ENCODE peak calls at places on chromosomes 16 and 17, in five cellular contexts. One of them, this sample, is unnamed.

GRCh38 chr17:4365628-4366311 is 705 bp downstream of the UBE2G1 start:
- DNase-seq in neuronal stem cell: peak; percentile 58
- DNase-seq in H1: peak; percentile 78
- DNase-seq in H9: peak; percentile 63
- DNase-seq in IMR-90: no peak
- DNase-seq in this sample: peak; percentile 10

GRCh38 chr17:73784015-73784603 is 139.9 kb upstream of the SDK2 start:
- DNase-seq in H1: no peak
- DNase-seq in H9: no peak
- DNase-seq in neuronal stem cell: no peak
- DNase-seq in IMR-90: no peak
- DNase-seq in this sample: no peak

GRCh38 chr16:10937068-10937859 is 5.0 kb downstream of the DEXI start:
- DNase-seq in H1: no peak
- DNase-seq in H9: no peak
- DNase-seq in neuronal stem cell: no peak
- DNase-seq in IMR-90: no peak
- DNase-seq in this sample: no peak

GRCh38 chr17:12081720-12082119 is 61.0 kb downstream of the MAP2K4 start:
- DNase-seq in H1: no peak
- DNase-seq in H9: no peak
- DNase-seq in neuronal stem cell: no peak
- DNase-seq in IMR-90: no peak
- DNase-seq in this sample: no peak

GRCh38 chr16:9422769-9423513 is 331.5 kb downstream of the HAPSTR1 start:
- DNase-seq in H9: no peak
- DNase-seq in neuronal stem cell: no peak
- DNase-seq in IMR-90: no peak
- DNase-seq in H1: no peak
- DNase-seq in this sample: no peak

GRCh38 chr17:68352041-68352440 is 60.7 kb downstream of the ARSG start:
- DNase-seq in neuronal stem cell: no peak
- DNase-seq in H9: no peak
- DNase-seq in H1: no peak
- DNase-seq in IMR-90: no peak
- DNase-seq in this sample: peak; percentile 84

GRCh38 chr17:60548990-60549389 is 22.9 kb upstream of the APPBP2 start:
- DNase-seq in H9: no peak
- DNase-seq in IMR-90: no peak
- DNase-seq in neuronal stem cell: no peak
- DNase-seq in H1: no peak
- DNase-seq in this sample: no peak

GRCh38 chr17:18377437-18378204 is at the start of gene EVPLL:
- DNase-seq in neuronal stem cell: no peak
- DNase-seq in H9: peak; percentile 36
- DNase-seq in IMR-90: no peak
- DNase-seq in H1: no peak
- DNase-seq in this sample: no peak

GRCh38 chr17:81941484-81942166 is 4.5 kb upstream of the PYCR1 start:
- DNase-seq in H9: peak; percentile 66
- DNase-seq in H1: no peak
- DNase-seq in neuronal stem cell: no peak
- DNase-seq in IMR-90: no peak
- DNase-seq in this sample: no peak

GRCh38 chr16:30997887-30998711 is 12.3 kb downstream of the STX1B start:
- DNase-seq in neuronal stem cell: no peak
- DNase-seq in H1: no peak
- DNase-seq in H9: no peak
- DNase-seq in IMR-90: peak; percentile 84
- DNase-seq in this sample: peak; percentile 56

GRCh38 chr17:75808905-75809621 is 24.5 kb downstream of the UNK start:
- DNase-seq in IMR-90: peak; percentile 37
- DNase-seq in H9: peak; percentile 29
- DNase-seq in H1: no peak
- DNase-seq in neuronal stem cell: no peak
- DNase-seq in this sample: peak; percentile 93

GRCh38 chr17:37844158-37844976 is 79.8 kb upstream of the TBC1D3K start:
- DNase-seq in neuronal stem cell: peak; percentile 47
- DNase-seq in H9: peak; percentile 89
- DNase-seq in IMR-90: peak; percentile 58
- DNase-seq in H1: peak; percentile 90
- DNase-seq in this sample: peak; percentile 34

GRCh38 chr17:27954521-27955495 is 61.6 kb upstream of the LYRM9 start:
- DNase-seq in IMR-90: no peak
- DNase-seq in neuronal stem cell: no peak
- DNase-seq in H1: no peak
- DNase-seq in H9: no peak
- DNase-seq in this sample: no peak

GRCh38 chr17:78323821-78324390 is 36.0 kb downstream of the SOCS3 start:
- DNase-seq in IMR-90: no peak
- DNase-seq in H9: no peak
- DNase-seq in H1: no peak
- DNase-seq in neuronal stem cell: no peak
- DNase-seq in this sample: no peak

GRCh38 chr17:9636501-9636900 is 8.8 kb upstream of the USP43 start:
- DNase-seq in H9: no peak
- DNase-seq in IMR-90: no peak
- DNase-seq in H1: no peak
- DNase-seq in neuronal stem cell: no peak
- DNase-seq in this sample: no peak

GRCh38 chr16:85798901-85799496 is 345 bp downstream of the EMC8 start:
- DNase-seq in IMR-90: peak; percentile 28
- DNase-seq in H1: peak; percentile 57
- DNase-seq in H9: peak; percentile 44
- DNase-seq in neuronal stem cell: no peak
- DNase-seq in this sample: peak; percentile 17

GRCh38 chr16:89357460-89357859 is 132.9 kb downstream of the ANKRD11 start:
- DNase-seq in neuronal stem cell: peak; percentile 26
- DNase-seq in H9: peak; percentile 63
- DNase-seq in H1: no peak
- DNase-seq in IMR-90: no peak
- DNase-seq in this sample: no peak

GRCh38 chr16:31513126-31513525 is 4.9 kb upstream of the RUSF1 start:
- DNase-seq in IMR-90: peak; percentile 68
- DNase-seq in neuronal stem cell: no peak
- DNase-seq in H9: no peak
- DNase-seq in H1: no peak
- DNase-seq in this sample: no peak

GRCh38 chr16:81576696-81577095 is 132.1 kb downstream of the CMIP start:
- DNase-seq in neuronal stem cell: no peak
- DNase-seq in H9: no peak
- DNase-seq in IMR-90: no peak
- DNase-seq in H1: no peak
- DNase-seq in this sample: peak; percentile 54

GRCh38 chr16:11604783-11605563 is 18.3 kb upstream of the LITAF start:
- DNase-seq in IMR-90: peak; percentile 85
- DNase-seq in H9: no peak
- DNase-seq in neuronal stem cell: no peak
- DNase-seq in H1: no peak
- DNase-seq in this sample: no peak

GRCh38 chr17:69870091-69870530 is 204.9 kb upstream of the KCNJ16 start:
- DNase-seq in IMR-90: peak; percentile 91
- DNase-seq in H1: no peak
- DNase-seq in H9: no peak
- DNase-seq in neuronal stem cell: peak; percentile 17
- DNase-seq in this sample: peak; percentile 59

GRCh38 chr16:52861614-52862022 is 191.1 kb downstream of the CHD9NB start:
- DNase-seq in IMR-90: no peak
- DNase-seq in H1: peak; percentile 51
- DNase-seq in neuronal stem cell: peak; percentile 51
- DNase-seq in H9: no peak
- DNase-seq in this sample: peak; percentile 5

GRCh38 chr17:57633236-57633635 is 111.9 kb downstream of the CCDC182 start:
- DNase-seq in IMR-90: no peak
- DNase-seq in H9: no peak
- DNase-seq in neuronal stem cell: no peak
- DNase-seq in H1: no peak
- DNase-seq in this sample: no peak

GRCh38 chr17:62751350-62751691 is 56.8 kb downstream of the MARCHF10 start:
- DNase-seq in H1: no peak
- DNase-seq in neuronal stem cell: no peak
- DNase-seq in IMR-90: peak; percentile 12
- DNase-seq in H9: peak; percentile 32
- DNase-seq in this sample: no peak

GRCh38 chr16:25481636-25482035 is 210.1 kb upstream of the HS3ST4 start:
- DNase-seq in H1: no peak
- DNase-seq in neuronal stem cell: peak; percentile 4
- DNase-seq in IMR-90: no peak
- DNase-seq in H9: peak; percentile 38
- DNase-seq in this sample: peak; percentile 92

GRCh38 chr16:70589998-70590471 is 56.3 kb upstream of the IL34 start:
- DNase-seq in H9: no peak
- DNase-seq in neuronal stem cell: no peak
- DNase-seq in H1: no peak
- DNase-seq in IMR-90: peak; percentile 85
- DNase-seq in this sample: no peak

GRCh38 chr17:70563301-70563820 is 394.0 kb downstream of the KCNJ2 start:
- DNase-seq in H1: no peak
- DNase-seq in IMR-90: peak; percentile 62
- DNase-seq in H9: no peak
- DNase-seq in neuronal stem cell: no peak
- DNase-seq in this sample: no peak

GRCh38 chr17:81917565-81918332 is at the start of gene SIRT7:
- DNase-seq in neuronal stem cell: peak; percentile 83
- DNase-seq in IMR-90: peak; percentile 58
- DNase-seq in H9: peak; percentile 93
- DNase-seq in H1: peak; percentile 83
- DNase-seq in this sample: peak; percentile 58

GRCh38 chr17:77154187-77154586 is 13.4 kb downstream of the SEC14L1 start:
- DNase-seq in neuronal stem cell: no peak
- DNase-seq in IMR-90: no peak
- DNase-seq in H9: no peak
- DNase-seq in H1: no peak
- DNase-seq in this sample: peak; percentile 26

GRCh38 chr16:56192644-56192960 is 1.3 kb downstream of the GNAO1 start:
- DNase-seq in neuronal stem cell: no peak
- DNase-seq in H1: no peak
- DNase-seq in H9: no peak
- DNase-seq in IMR-90: no peak
- DNase-seq in this sample: no peak

GRCh38 chr17:63537001-63537400 is 13.3 kb upstream of the DCAF7 start:
- DNase-seq in IMR-90: no peak
- DNase-seq in neuronal stem cell: no peak
- DNase-seq in H9: no peak
- DNase-seq in H1: no peak
- DNase-seq in this sample: no peak

GRCh38 chr16:19245326-19245925 is 40.1 kb upstream of the CLEC19A start:
- DNase-seq in neuronal stem cell: no peak
- DNase-seq in IMR-90: no peak
- DNase-seq in H9: no peak
- DNase-seq in H1: no peak
- DNase-seq in this sample: no peak

GRCh38 chr16:63422633-63423032 is 1386.4 kb upstream of the CDH8 start:
- DNase-seq in H9: no peak
- DNase-seq in neuronal stem cell: no peak
- DNase-seq in IMR-90: no peak
- DNase-seq in H1: no peak
- DNase-seq in this sample: no peak

DNA sequence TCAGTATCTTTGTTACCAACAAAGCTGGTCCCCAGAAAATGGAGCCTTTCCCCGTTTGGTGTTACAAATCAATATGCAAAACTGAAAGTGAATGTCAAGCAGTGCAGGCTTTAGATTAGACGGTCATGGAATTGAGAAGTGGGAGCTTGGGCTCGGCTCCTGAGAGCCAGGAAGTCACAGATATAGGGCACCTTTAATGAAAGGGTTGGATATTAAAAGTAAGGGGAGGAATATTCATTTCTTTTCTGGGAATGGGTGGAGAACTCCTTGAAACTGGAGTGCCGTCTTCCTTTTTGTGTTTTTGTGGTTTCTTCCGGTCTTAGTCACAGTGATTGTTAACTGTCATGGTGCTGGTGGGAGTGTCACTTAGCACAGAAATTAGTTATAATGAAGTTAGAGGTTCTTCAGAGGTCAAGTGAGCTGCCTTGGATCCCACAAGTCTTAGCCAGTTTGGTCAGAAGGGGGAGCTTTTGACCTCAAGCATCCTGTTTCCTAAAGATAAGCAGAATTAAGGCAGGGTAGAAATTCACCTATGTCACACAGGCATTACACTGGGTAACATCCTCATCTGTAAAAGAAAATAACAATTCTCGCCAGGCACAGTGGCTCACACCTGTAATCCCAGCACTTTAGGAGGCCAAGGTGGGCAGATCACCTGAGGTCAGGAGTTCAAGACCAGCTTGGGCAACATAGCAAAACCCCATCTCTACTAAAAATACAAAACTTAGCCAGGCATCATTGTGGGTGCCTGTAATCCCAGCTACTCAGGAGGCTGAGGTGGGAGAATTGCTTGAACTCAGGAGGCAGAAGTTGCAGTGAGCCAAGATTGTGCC is 9.6 kb upstream of the EIF1 start:
- DNase-seq in neuronal stem cell: no peak
- DNase-seq in H1: no peak
- DNase-seq in H9: no peak
- DNase-seq in IMR-90: peak; percentile 28
- DNase-seq in this sample: peak; percentile 44
- H4K91ac ChIP-seq in neuronal stem cell: no peak overlapping the region
- H4K91ac ChIP-seq in H1: no peak overlapping the region
- H4K91ac ChIP-seq in H9: no peak overlapping the region
- H4K91ac ChIP-seq in IMR-90: peak overlapping the region; percentile 10
- H4K91ac ChIP-seq in this sample: no peak overlapping the region

GRCh38 chr17:48615212-48615962 is at the start of gene HOXB8:
- DNase-seq in neuronal stem cell: no peak
- DNase-seq in H9: no peak
- DNase-seq in H1: no peak
- DNase-seq in IMR-90: no peak
- DNase-seq in this sample: no peak
- H4K91ac ChIP-seq in neuronal stem cell: no peak within 1 kb of the TSS
- H4K91ac ChIP-seq in H9: no peak within 1 kb of the TSS
- H4K91ac ChIP-seq in H1: no peak within 1 kb of the TSS
- H4K91ac ChIP-seq in IMR-90: no peak within 1 kb of the TSS
- H4K91ac ChIP-seq in this sample: no peak within 1 kb of the TSS

GRCh38 chr17:967122-967521 is 12.5 kb downstream of the NXN start:
- DNase-seq in IMR-90: no peak
- DNase-seq in neuronal stem cell: no peak
- DNase-seq in H9: no peak
- DNase-seq in H1: no peak
- DNase-seq in this sample: no peak
- H4K91ac ChIP-seq in IMR-90: no peak overlapping the region
- H4K91ac ChIP-seq in neuronal stem cell: no peak overlapping the region
- H4K91ac ChIP-seq in H9: no peak overlapping the region
- H4K91ac ChIP-seq in H1: no peak overlapping the region
- H4K91ac ChIP-seq in this sample: no peak overlapping the region

GRCh38 chr16:84657229-84657837 is 9.0 kb downstream of the KLHL36 start:
- DNase-seq in H9: no peak
- DNase-seq in H1: no peak
- DNase-seq in neuronal stem cell: no peak
- DNase-seq in IMR-90: no peak
- DNase-seq in this sample: no peak

GRCh38 chr16:84658690-84659089 is 10.4 kb downstream of the KLHL36 start:
- DNase-seq in H1: no peak
- DNase-seq in neuronal stem cell: no peak
- DNase-seq in H9: no peak
- DNase-seq in IMR-90: no peak
- DNase-seq in this sample: no peak

GRCh38 chr16:84654238-84654637 is 5.9 kb downstream of the KLHL36 start:
- DNase-seq in IMR-90: no peak
- DNase-seq in H1: no peak
- DNase-seq in neuronal stem cell: no peak
- DNase-seq in H9: no peak
- DNase-seq in this sample: no peak

GRCh38 chr16:84654998-84655397 is 6.7 kb downstream of the KLHL36 start:
- DNase-seq in H9: no peak
- DNase-seq in neuronal stem cell: no peak
- DNase-seq in IMR-90: no peak
- DNase-seq in H1: no peak
- DNase-seq in this sample: no peak

GRCh38 chr16:84656557-84657130 is 8.3 kb downstream of the KLHL36 start:
- DNase-seq in H1: no peak
- DNase-seq in H9: no peak
- DNase-seq in neuronal stem cell: no peak
- DNase-seq in IMR-90: no peak
- DNase-seq in this sample: no peak
- H4K91ac ChIP-seq in H1: no peak overlapping the region
- H4K91ac ChIP-seq in H9: no peak overlapping the region
- H4K91ac ChIP-seq in neuronal stem cell: no peak overlapping the region
- H4K91ac ChIP-seq in IMR-90: no peak overlapping the region
- H4K91ac ChIP-seq in this sample: no peak overlapping the region

This sample was measured in trophoblast cell.